ENCODE peak calls at places on chromosomes 11 and 22, in ten cellular contexts. One of them, this sample, is unnamed.

GRCh38 chr11:134275534-134276395 is at the start of gene GLB1L3:
- DNase-seq in HCT116: no peak
- DNase-seq in IMR-90: no peak
- DNase-seq in tibial nerve: no peak
- DNase-seq in testis: peak; percentile 66
- DNase-seq in heart left ventricle: no peak
- DNase-seq in breast epithelium: peak; percentile 26
- DNase-seq in esophagus squamous epithelium: no peak
- DNase-seq in sigmoid colon: no peak
- DNase-seq in A549: peak; percentile 21
- DNase-seq in this sample: no peak

GRCh38 chr11:36790450-36790849 is 192.4 kb upstream of the RAG2 start:
- DNase-seq in sigmoid colon: no peak
- DNase-seq in HCT116: no peak
- DNase-seq in testis: no peak
- DNase-seq in IMR-90: no peak
- DNase-seq in tibial nerve: no peak
- DNase-seq in A549: no peak
- DNase-seq in heart left ventricle: no peak
- DNase-seq in esophagus squamous epithelium: no peak
- DNase-seq in breast epithelium: no peak
- DNase-seq in this sample: no peak

GRCh38 chr11:61507962-61508824 is at the start of gene LRRC10B:
- DNase-seq in tibial nerve: no peak
- DNase-seq in heart left ventricle: no peak
- DNase-seq in testis: peak; percentile 67
- DNase-seq in HCT116: peak; percentile 52
- DNase-seq in sigmoid colon: no peak
- DNase-seq in breast epithelium: no peak
- DNase-seq in IMR-90: no peak
- DNase-seq in esophagus squamous epithelium: no peak
- DNase-seq in A549: no peak
- DNase-seq in this sample: no peak

GRCh38 chr11:69640995-69641581 is at the start of gene CCND1:
- DNase-seq in tibial nerve: no peak
- DNase-seq in testis: peak; percentile 66
- DNase-seq in esophagus squamous epithelium: no peak
- DNase-seq in breast epithelium: peak; percentile 54
- DNase-seq in heart left ventricle: peak; percentile 84
- DNase-seq in A549: peak; percentile 71
- DNase-seq in sigmoid colon: peak; percentile 77
- DNase-seq in HCT116: peak; percentile 85
- DNase-seq in IMR-90: peak; percentile 94
- DNase-seq in this sample: peak; percentile 94

GRCh38 chr11:120431633-120432032 is 79.9 kb upstream of the GRIK4 start:
- DNase-seq in testis: no peak
- DNase-seq in A549: peak; percentile 19
- DNase-seq in HCT116: peak; percentile 27
- DNase-seq in IMR-90: peak; percentile 72
- DNase-seq in breast epithelium: no peak
- DNase-seq in sigmoid colon: no peak
- DNase-seq in heart left ventricle: no peak
- DNase-seq in tibial nerve: no peak
- DNase-seq in esophagus squamous epithelium: no peak
- DNase-seq in this sample: no peak

GRCh38 chr11:22337571-22338464 is at the start of gene SLC17A6:
- DNase-seq in tibial nerve: no peak
- DNase-seq in heart left ventricle: no peak
- DNase-seq in esophagus squamous epithelium: no peak
- DNase-seq in breast epithelium: no peak
- DNase-seq in A549: no peak
- DNase-seq in IMR-90: peak; percentile 8
- DNase-seq in testis: peak; percentile 16
- DNase-seq in sigmoid colon: no peak
- DNase-seq in HCT116: no peak
- DNase-seq in this sample: no peak

GRCh38 chr22:31892080-31892433 is 52.3 kb upstream of the YWHAH start:
- DNase-seq in tibial nerve: no peak
- DNase-seq in breast epithelium: no peak
- DNase-seq in testis: no peak
- DNase-seq in A549: no peak
- DNase-seq in sigmoid colon: no peak
- DNase-seq in esophagus squamous epithelium: no peak
- DNase-seq in heart left ventricle: no peak
- DNase-seq in IMR-90: no peak
- DNase-seq in HCT116: no peak
- DNase-seq in this sample: no peak

GRCh38 chr22:19123936-19124335 is 1.7 kb upstream of the DGCR2 start:
- DNase-seq in IMR-90: no peak
- DNase-seq in testis: no peak
- DNase-seq in HCT116: no peak
- DNase-seq in esophagus squamous epithelium: no peak
- DNase-seq in sigmoid colon: no peak
- DNase-seq in A549: no peak
- DNase-seq in breast epithelium: no peak
- DNase-seq in tibial nerve: no peak
- DNase-seq in heart left ventricle: no peak
- DNase-seq in this sample: no peak

GRCh38 chr22:23066200-23067022 is 3.9 kb upstream of the GNAZ start:
- DNase-seq in IMR-90: no peak
- DNase-seq in sigmoid colon: peak; percentile 28
- DNase-seq in testis: peak; percentile 11
- DNase-seq in heart left ventricle: peak; percentile 11
- DNase-seq in A549: no peak
- DNase-seq in HCT116: no peak
- DNase-seq in esophagus squamous epithelium: no peak
- DNase-seq in breast epithelium: peak; percentile 7
- DNase-seq in tibial nerve: no peak
- DNase-seq in this sample: no peak

GRCh38 chr11:2256293-2256913 is 14.0 kb downstream of the ASCL2 start:
- DNase-seq in breast epithelium: no peak
- DNase-seq in esophagus squamous epithelium: no peak
- DNase-seq in IMR-90: no peak
- DNase-seq in testis: peak; percentile 10
- DNase-seq in A549: no peak
- DNase-seq in HCT116: no peak
- DNase-seq in sigmoid colon: no peak
- DNase-seq in heart left ventricle: no peak
- DNase-seq in tibial nerve: no peak
- DNase-seq in this sample: peak; percentile 76

GRCh38 chr11:88151866-88152265 is 23.4 kb downstream of the RAB38 start:
- DNase-seq in breast epithelium: no peak
- DNase-seq in A549: no peak
- DNase-seq in sigmoid colon: no peak
- DNase-seq in tibial nerve: no peak
- DNase-seq in testis: no peak
- DNase-seq in HCT116: no peak
- DNase-seq in esophagus squamous epithelium: no peak
- DNase-seq in heart left ventricle: no peak
- DNase-seq in IMR-90: no peak
- DNase-seq in this sample: no peak

GRCh38 chr22:19966908-19967750 is 25.5 kb upstream of the TXNRD2 start:
- DNase-seq in breast epithelium: no peak
- DNase-seq in testis: no peak
- DNase-seq in A549: no peak
- DNase-seq in esophagus squamous epithelium: no peak
- DNase-seq in IMR-90: no peak
- DNase-seq in HCT116: no peak
- DNase-seq in tibial nerve: no peak
- DNase-seq in heart left ventricle: no peak
- DNase-seq in sigmoid colon: no peak
- DNase-seq in this sample: no peak

GRCh38 chr22:23137905-23138520 is 3.8 kb downstream of the RSPH14 start:
- DNase-seq in A549: no peak
- DNase-seq in HCT116: no peak
- DNase-seq in testis: no peak
- DNase-seq in esophagus squamous epithelium: no peak
- DNase-seq in IMR-90: no peak
- DNase-seq in breast epithelium: peak; percentile 36
- DNase-seq in heart left ventricle: no peak
- DNase-seq in sigmoid colon: no peak
- DNase-seq in tibial nerve: no peak
- DNase-seq in this sample: no peak

GRCh38 chr22:30474683-30475424 is 3.0 kb upstream of the SEC14L3 start:
- DNase-seq in esophagus squamous epithelium: no peak
- DNase-seq in sigmoid colon: no peak
- DNase-seq in heart left ventricle: no peak
- DNase-seq in A549: no peak
- DNase-seq in tibial nerve: no peak
- DNase-seq in IMR-90: no peak
- DNase-seq in HCT116: no peak
- DNase-seq in testis: no peak
- DNase-seq in breast epithelium: peak; percentile 37
- DNase-seq in this sample: no peak

GRCh38 chr22:30940655-30941362 is 27.8 kb downstream of the MORC2 start:
- DNase-seq in esophagus squamous epithelium: no peak
- DNase-seq in A549: no peak
- DNase-seq in heart left ventricle: no peak
- DNase-seq in HCT116: no peak
- DNase-seq in breast epithelium: no peak
- DNase-seq in IMR-90: no peak
- DNase-seq in tibial nerve: no peak
- DNase-seq in sigmoid colon: no peak
- DNase-seq in testis: no peak
- DNase-seq in this sample: no peak

GRCh38 chr11:100980156-100980555 is 149.5 kb downstream of the PGR start:
- DNase-seq in esophagus squamous epithelium: no peak
- DNase-seq in breast epithelium: no peak
- DNase-seq in A549: peak; percentile 1
- DNase-seq in IMR-90: peak; percentile 13
- DNase-seq in sigmoid colon: no peak
- DNase-seq in tibial nerve: no peak
- DNase-seq in HCT116: no peak
- DNase-seq in testis: no peak
- DNase-seq in heart left ventricle: no peak
- DNase-seq in this sample: no peak

GRCh38 chr11:73395297-73396208 is 19.4 kb downstream of the RELT start:
- DNase-seq in tibial nerve: no peak
- DNase-seq in esophagus squamous epithelium: no peak
- DNase-seq in A549: no peak
- DNase-seq in sigmoid colon: peak; percentile 61
- DNase-seq in IMR-90: no peak
- DNase-seq in HCT116: no peak
- DNase-seq in heart left ventricle: no peak
- DNase-seq in testis: no peak
- DNase-seq in breast epithelium: no peak
- DNase-seq in this sample: no peak
- TF ChIP-seq POLR2A in tibial nerve: no peak
- TF ChIP-seq POLR2A in esophagus squamous epithelium: no peak
- TF ChIP-seq POLR2A in A549: no peak
- TF ChIP-seq POLR2A in sigmoid colon: no peak
- TF ChIP-seq POLR2A in IMR-90: no peak
- TF ChIP-seq POLR2A in HCT116: no peak
- TF ChIP-seq POLR2A in heart left ventricle: no peak
- TF ChIP-seq POLR2A in testis: no peak
- TF ChIP-seq POLR2A in breast epithelium: no peak
- TF ChIP-seq POLR2A in this sample: no peak

GRCh38 chr11:28105869-28106268 is 2.1 kb downstream of the KIF18A start:
- DNase-seq in IMR-90: no peak
- DNase-seq in A549: no peak
- DNase-seq in testis: no peak
- DNase-seq in heart left ventricle: no peak
- DNase-seq in sigmoid colon: no peak
- DNase-seq in tibial nerve: no peak
- DNase-seq in breast epithelium: no peak
- DNase-seq in esophagus squamous epithelium: no peak
- DNase-seq in HCT116: no peak
- DNase-seq in this sample: no peak
- H3K4me3 ChIP-seq in IMR-90: no peak overlapping the region
- H3K4me3 ChIP-seq in A549: peak overlapping the region; percentile 59
- H3K4me3 ChIP-seq in testis: no peak overlapping the region
- H3K4me3 ChIP-seq in heart left ventricle: no peak overlapping the region
- H3K4me3 ChIP-seq in sigmoid colon: no peak overlapping the region
- H3K4me3 ChIP-seq in tibial nerve: no peak overlapping the region
- H3K4me3 ChIP-seq in breast epithelium: no peak overlapping the region
- H3K4me3 ChIP-seq in esophagus squamous epithelium: no peak overlapping the region
- H3K4me3 ChIP-seq in HCT116: no peak overlapping the region
- H3K4me3 ChIP-seq in this sample: no peak overlapping the region

GRCh38 chr11:49995559-49995958 is 13.2 kb upstream of the OR4C12 start:
- DNase-seq in heart left ventricle: peak; percentile 28
- DNase-seq in breast epithelium: no peak
- DNase-seq in A549: no peak
- DNase-seq in esophagus squamous epithelium: no peak
- DNase-seq in HCT116: peak; percentile 46
- DNase-seq in testis: peak; percentile 91
- DNase-seq in tibial nerve: no peak
- DNase-seq in IMR-90: peak; percentile 50
- DNase-seq in sigmoid colon: no peak
- DNase-seq in this sample: no peak
- TF ChIP-seq CTCF in heart left ventricle: peak; percentile 49
- TF ChIP-seq CTCF in breast epithelium: no peak
- TF ChIP-seq CTCF in A549: peak; percentile 31
- TF ChIP-seq CTCF in esophagus squamous epithelium: peak; percentile 56
- TF ChIP-seq CTCF in HCT116: no peak
- TF ChIP-seq CTCF in testis: peak; percentile 78
- TF ChIP-seq CTCF in tibial nerve: no peak
- TF ChIP-seq CTCF in IMR-90: peak; percentile 39
- TF ChIP-seq CTCF in sigmoid colon: no peak
- TF ChIP-seq CTCF in this sample: no peak

GRCh38 chr11:95788921-95789505 is 569 bp downstream of the FAM76B start:
- DNase-seq in A549: peak; percentile 28
- DNase-seq in esophagus squamous epithelium: no peak
- DNase-seq in IMR-90: peak; percentile 43
- DNase-seq in sigmoid colon: no peak
- DNase-seq in HCT116: no peak
- DNase-seq in tibial nerve: no peak
- DNase-seq in testis: peak; percentile 52
- DNase-seq in heart left ventricle: no peak
- DNase-seq in breast epithelium: no peak
- DNase-seq in this sample: no peak
- TF ChIP-seq POLR2A in A549: no peak
- TF ChIP-seq POLR2A in esophagus squamous epithelium: no peak
- TF ChIP-seq POLR2A in IMR-90: no peak
- TF ChIP-seq POLR2A in sigmoid colon: no peak
- TF ChIP-seq POLR2A in HCT116: peak; percentile 15
- TF ChIP-seq POLR2A in tibial nerve: no peak
- TF ChIP-seq POLR2A in testis: no peak
- TF ChIP-seq POLR2A in heart left ventricle: no peak
- TF ChIP-seq POLR2A in breast epithelium: no peak
- TF ChIP-seq POLR2A in this sample: no peak

This sample was measured in lower leg skin.